ENCODE peak calls at places on chromosomes 12 and 14, in ten cellular contexts. F, E, R, P, M, G, Q, I, D and B are unnamed samples.

GRCh38 chr12:109677323-109677722 is 36.3 kb upstream of the FAM222A start:
- DNase-seq in F (no peak), E (no peak), R (no peak), P (no peak), M (no peak), G (no peak), Q (no peak), I (no peak), D (no peak), B (no peak)

GRCh38 chr14:81371802-81372201 is 28.3 kb downstream of the STON2 start:
- DNase-seq in F (no peak), E (no peak), R (no peak), P (no peak), M (no peak), G (no peak), Q (no peak), I (no peak), D (no peak), B (no peak)

GRCh38 chr12:26845984-26846383 is 13.0 kb upstream of the ITPR2 start:
- DNase-seq in F (peak), E (no peak), R (no peak), P (no peak), M (peak), G (peak), Q (no peak), I (peak), D (peak), B (peak)

GRCh38 chr14:75022655-75023054 is 19.9 kb downstream of the EIF2B2 start:
- DNase-seq in F (no peak), E (no peak), R (peak), P (peak), M (no peak), G (no peak), Q (no peak), I (no peak), D (peak), B (no peak)

GRCh38 chr12:77954156-77954555 is 123.5 kb downstream of the NAV3 start:
- DNase-seq in F (no peak), E (no peak), R (no peak), P (no peak), M (no peak), G (no peak), Q (no peak), I (no peak), D (no peak), B (no peak)

GRCh38 chr12:19654630-19655384 is 215.5 kb downstream of the AEBP2 start:
- DNase-seq in F (peak), E (no peak), R (no peak), P (no peak), M (peak), G (peak), Q (no peak), I (no peak), D (peak), B (peak)

GRCh38 chr12:110179291-110179690 is 55.1 kb downstream of the IFT81 start:
- DNase-seq in F (peak), E (no peak), R (no peak), P (no peak), M (no peak), G (peak), Q (no peak), I (no peak), D (peak), B (no peak)

GRCh38 chr14:101519090-101519489 is 42.2 kb upstream of the DIO3 start:
- DNase-seq in F (no peak), E (no peak), R (peak), P (no peak), M (no peak), G (no peak), Q (no peak), I (no peak), D (no peak), B (no peak)

GRCh38 chr12:91777268-91777997 is 368.2 kb downstream of the BTG1 start:
- DNase-seq in F (no peak), E (no peak), R (no peak), P (peak), M (no peak), G (no peak), Q (no peak), I (no peak), D (no peak), B (no peak)

GRCh38 chr12:85029456-85029855 is 6.6 kb downstream of the TSPAN19 start:
- DNase-seq in F (peak), E (no peak), R (no peak), P (peak), M (peak), G (peak), Q (no peak), I (peak), D (peak), B (peak)

GRCh38 chr12:111056618-111057521 is 136.5 kb upstream of the MYL2 start:
- DNase-seq in F (no peak), E (peak), R (no peak), P (no peak), M (no peak), G (no peak), Q (peak), I (no peak), D (no peak), B (no peak)

GRCh38 chr12:5796171-5797091 is 148.6 kb downstream of the ANO2 start:
- DNase-seq in F (no peak), E (no peak), R (peak), P (no peak), M (peak), G (peak), Q (no peak), I (no peak), D (peak), B (peak)

GRCh38 chr14:80215756-80216581 is 4.7 kb upstream of the DIO2 start:
- DNase-seq in F (no peak), E (no peak), R (peak), P (no peak), M (peak), G (peak), Q (no peak), I (no peak), D (peak), B (peak)

GRCh38 chr12:79938843-79939242 is 3.9 kb upstream of the PPP1R12A start:
- DNase-seq in F (no peak), E (no peak), R (no peak), P (no peak), M (no peak), G (no peak), Q (no peak), I (no peak), D (no peak), B (no peak)

GRCh38 chr14:99134333-99135046 is 137.5 kb downstream of the BCL11B start:
- DNase-seq in F (no peak), E (no peak), R (no peak), P (no peak), M (no peak), G (no peak), Q (no peak), I (no peak), D (no peak), B (no peak)

GRCh38 chr14:96239759-96240158 is 16.3 kb upstream of the BDKRB1 start:
- DNase-seq in F (no peak), E (no peak), R (no peak), P (no peak), M (no peak), G (no peak), Q (no peak), I (no peak), D (no peak), B (no peak)